ENCODE peak calls at places on chromosomes 4 and X, in eight cellular contexts. B is A549; X is CD4-positive, alpha-beta T cell; I is endothelial cell of umbilical vein; J is WERI-Rb-1; S is A673; C is endodermal cell; Y is GM23338. U is an unnamed sample.

GRCh38 chr4:125481334-125481733 is 166.6 kb downstream of the FAT4 start:
- DNase-seq in X (no peak), J (no peak), Y (no peak), B (no peak), S (no peak), I (no peak), C (no peak), U (no peak)

GRCh38 chrX:57595381-57595811 is 3.6 kb downstream of the ZXDB start:
- DNase-seq in S (peak; percentile 24), C (no peak), J (no peak), B (no peak), I (peak; percentile 61), X (no peak), Y (peak; percentile 1), U (no peak)

GRCh38 chr4:56742080-56742871 is 61.2 kb upstream of the HOPX start:
- DNase-seq in Y (no peak), C (no peak), B (no peak), S (no peak), J (no peak), I (no peak), X (no peak), U (no peak)

GRCh38 chr4:68369474-68369805 is 19.6 kb upstream of the YTHDC1 start:
- DNase-seq in I (no peak), S (no peak), B (no peak), J (no peak), X (no peak), Y (no peak), C (no peak), U (peak; percentile 80)

GRCh38 chrX:109742722-109743121 is 9.7 kb upstream of the ACSL4 start:
- DNase-seq in I (no peak), X (no peak), J (no peak), B (no peak), Y (no peak), C (no peak), S (no peak), U (no peak)

GRCh38 chr4:113849771-113850170 is 88.2 kb upstream of the CAMK2D start:
- DNase-seq in Y (no peak), I (peak; percentile 28), X (no peak), S (peak; percentile 17), J (no peak), B (no peak), C (no peak), U (no peak)

GRCh38 chr4:24042094-24042493 is 152.2 kb upstream of the PPARGC1A start:
- DNase-seq in Y (no peak), S (no peak), C (no peak), J (no peak), I (no peak), X (no peak), B (no peak), U (no peak)

GRCh38 chrX:54044877-54045328 is 630 bp upstream of the PHF8 start:
- DNase-seq in C (no peak), X (no peak), J (peak; percentile 7), S (no peak), Y (no peak), B (no peak), I (no peak), U (no peak)

GRCh38 chr4:56979674-56980073 is 978 bp downstream of the POLR2B start:
- DNase-seq in J (peak; percentile 39), X (no peak), C (peak; percentile 68), I (peak; percentile 44), B (no peak), Y (peak; percentile 46), S (no peak), U (no peak)

GRCh38 chr4:176995-177394 is 52.7 kb downstream of the ZNF718 start:
- DNase-seq in J (no peak), Y (no peak), X (no peak), I (no peak), B (no peak), C (no peak), S (no peak), U (no peak)

GRCh38 chr4:179625391-179625790 is 2183.2 kb upstream of the AGA start:
- DNase-seq in Y (no peak), X (no peak), I (no peak), C (no peak), S (no peak), B (no peak), J (no peak), U (no peak)

GRCh38 chrX:129823115-129823514 is 20.6 kb downstream of the ZDHHC9 start:
- DNase-seq in Y (peak; percentile 63), X (peak; percentile 35), I (peak; percentile 44), J (peak; percentile 49), C (peak; percentile 60), B (peak; percentile 36), S (peak; percentile 66), U (no peak)

GRCh38 chrX:84469226-84469625 is 33.0 kb downstream of the HDX start:
- DNase-seq in Y (no peak), C (no peak), J (no peak), B (no peak), S (no peak), X (no peak), I (peak; percentile 62), U (no peak)

GRCh38 chr4:174316954-174317353 is 33.2 kb downstream of the CEP44 start:
- DNase-seq in S (no peak), J (no peak), I (no peak), B (no peak), X (no peak), Y (no peak), C (no peak), U (no peak)

GRCh38 chr4:103011378-103012025 is 8.0 kb downstream of the SLC9B1 start:
- DNase-seq in I (no peak), X (no peak), S (no peak), C (peak; percentile 55), J (no peak), B (no peak), Y (no peak), U (peak; percentile 45)

GRCh38 chr4:186497043-186497442 is 58.3 kb downstream of the MTNR1A start:
- DNase-seq in Y (no peak), J (no peak), B (no peak), S (no peak), C (no peak), I (no peak), X (no peak), U (no peak)

GRCh38 chr4:161320377-161320776 is 843.4 kb downstream of the FSTL5 start:
- DNase-seq in B (peak; percentile 2), C (peak; percentile 71), Y (peak; percentile 69), X (no peak), S (peak; percentile 63), J (peak; percentile 62), I (peak; percentile 19), U (no peak)

GRCh38 chrX:40169193-40170086 is 71.7 kb upstream of the BCOR start:
- DNase-seq in Y (peak; percentile 90), S (peak; percentile 77), J (peak; percentile 80), X (peak; percentile 74), I (peak; percentile 78), B (peak; percentile 73), C (peak; percentile 96), U (no peak)

GRCh38 chrX:69031971-69032391 is 133.3 kb downstream of the PJA1 start:
- DNase-seq in Y (no peak), J (no peak), X (no peak), B (no peak), I (no peak), C (peak; percentile 24), S (no peak), U (peak; percentile 33)

GRCh38 chr4:187238646-187239045 is 515.0 kb upstream of the FAT1 start:
- DNase-seq in S (no peak), B (no peak), J (no peak), I (no peak), C (no peak), X (no peak), Y (no peak), U (no peak)

GRCh38 chr4:13476915-13477314 is 7.2 kb downstream of the RAB28 start:
- DNase-seq in Y (no peak), X (no peak), C (no peak), I (peak; percentile 10), S (no peak), B (no peak), J (no peak), U (no peak)

GRCh38 chr4:168832746-168833575 is 177.1 kb downstream of the CBR4 start:
- DNase-seq in C (peak; percentile 87), B (peak; percentile 19), J (peak; percentile 23), Y (peak; percentile 78), X (no peak), I (peak; percentile 32), S (no peak), U (no peak)

DNA sequence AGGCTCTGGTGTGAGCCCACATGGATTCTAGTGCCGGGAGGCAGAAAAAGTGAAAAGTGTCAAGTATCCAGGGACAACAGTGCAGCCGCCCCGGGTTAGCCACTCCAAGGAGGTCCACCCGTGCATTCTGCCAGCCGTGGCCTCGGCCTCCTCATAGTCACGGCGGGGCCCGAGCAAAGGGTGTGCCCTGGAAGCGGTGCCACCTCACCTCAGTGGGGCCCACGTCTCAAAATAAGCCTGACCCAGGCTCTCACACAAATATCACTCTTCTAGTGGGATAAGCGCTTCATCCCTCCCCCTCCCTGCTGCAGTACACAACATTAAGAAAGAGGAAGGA is 427 bp upstream of the KLHL13 start:
- DNase-seq in C (no peak), J (no peak), S (peak; percentile 7), I (no peak), B (no peak), X (no peak), Y (no peak), U (no peak)
- H3K27ac ChIP-seq in C (no peak overlapping the region), J (no peak overlapping the region), S (peak overlapping the region; percentile 61), I (peak overlapping the region; percentile 60), B (peak overlapping the region; percentile 94), X (no peak overlapping the region), Y (no peak overlapping the region), U (no peak overlapping the region)

DNA sequence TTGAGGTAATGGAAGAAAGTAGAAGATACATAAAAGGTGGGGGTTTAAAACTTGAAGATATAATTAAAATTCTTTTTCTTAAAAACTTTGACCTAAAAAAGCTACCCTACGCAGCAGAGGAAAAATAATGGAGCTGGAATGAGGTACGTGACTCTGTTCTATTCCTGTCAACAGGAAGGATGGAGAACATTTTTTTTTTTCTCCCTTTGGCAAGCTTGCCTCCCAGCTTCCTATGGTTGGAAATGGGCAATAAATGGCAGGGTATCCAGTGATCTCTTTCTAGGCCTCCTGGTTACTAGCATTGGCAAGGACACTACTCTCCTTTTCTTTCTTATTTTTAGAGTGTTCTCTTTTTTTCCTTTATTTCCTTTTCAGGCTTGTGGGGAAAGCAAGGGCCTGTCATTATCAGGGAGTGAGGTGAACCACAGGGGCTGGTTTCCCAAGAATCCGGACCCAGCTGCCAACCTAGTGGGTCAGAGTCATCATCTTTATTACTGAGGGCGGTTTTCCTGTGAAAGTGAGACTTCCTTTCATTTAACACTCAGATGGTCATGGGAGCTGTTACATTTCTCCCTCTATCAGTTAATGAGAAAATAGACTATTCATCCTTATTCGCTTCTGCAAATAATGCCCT is 224.6 kb downstream of the SPRY1 start:
- DNase-seq in B (no peak), C (no peak), Y (no peak), I (peak; percentile 84), X (no peak), S (no peak), J (no peak), U (no peak)
- H3K27ac ChIP-seq in B (no peak overlapping the region), C (peak overlapping the region; percentile 38), Y (no peak overlapping the region), I (peak overlapping the region; percentile 56), X (no peak overlapping the region), S (no peak overlapping the region), J (no peak overlapping the region), U (no peak overlapping the region)

GRCh38 chrX:10015711-10016515 is 48.8 kb downstream of the CLDN34 start:
- DNase-seq in C (peak; percentile 76), X (no peak), J (peak; percentile 39), Y (peak; percentile 70), S (peak; percentile 16), B (no peak), I (peak; percentile 29), U (no peak)
- H3K27ac ChIP-seq in C (peak overlapping the region; percentile 49), X (no peak overlapping the region), J (peak overlapping the region; percentile 47), Y (peak overlapping the region; percentile 30), S (peak overlapping the region; percentile 54), B (peak overlapping the region; percentile 100), I (peak overlapping the region; percentile 94), U (peak overlapping the region; percentile 74)

GRCh38 chr4:146190393-146190910 is 14.9 kb downstream of the LSM6 start:
- DNase-seq in I (no peak), J (no peak), Y (no peak), B (no peak), C (no peak), S (peak; percentile 43), X (no peak), U (no peak)
- H3K27ac ChIP-seq in I (no peak overlapping the region), J (no peak overlapping the region), Y (no peak overlapping the region), B (no peak overlapping the region), C (no peak overlapping the region), S (no peak overlapping the region), X (no peak overlapping the region), U (no peak overlapping the region)